ENCODE peak calls at places on chromosomes 7 and 10, in seven cellular contexts. E, A, G, P, F, T and O are unnamed samples.

GRCh38 chr10:129945941-129946760 is 17.9 kb downstream of the EBF3 start:
- DNase-seq in E (peak; percentile 25), A (no peak), G (no peak), P (no peak), F (no peak), T (no peak), O (peak; percentile 82)

GRCh38 chr7:29105191-29105590 is 41.1 kb downstream of the CPVL start:
- DNase-seq in E (no peak), A (no peak), G (no peak), P (no peak), F (peak; percentile 86), T (no peak), O (no peak)

GRCh38 chr7:16609842-16610450 is 35.6 kb downstream of the ANKMY2 start:
- DNase-seq in E (no peak), A (no peak), G (no peak), P (no peak), F (peak; percentile 23), T (no peak), O (no peak)

GRCh38 chr7:151539055-151539714 is 19.5 kb upstream of the RHEB start:
- DNase-seq in E (peak; percentile 23), A (no peak), G (peak; percentile 61), P (peak; percentile 88), F (peak; percentile 14), T (peak; percentile 68), O (no peak)

GRCh38 chr7:130893441-130893894 is 159.5 kb upstream of the KLF14 start:
- DNase-seq in E (peak; percentile 37), A (no peak), G (no peak), P (no peak), F (peak; percentile 96), T (no peak), O (no peak)

GRCh38 chr10:63522129-63522687 is 1.0 kb downstream of the REEP3 start:
- DNase-seq in E (no peak), A (no peak), G (no peak), P (no peak), F (peak; percentile 41), T (no peak), O (peak; percentile 80)

GRCh38 chr7:108848486-108848885 is 278.8 kb downstream of the DNAJB9 start:
- DNase-seq in E (no peak), A (no peak), G (no peak), P (no peak), F (no peak), T (peak; percentile 50), O (no peak)

GRCh38 chr10:22648547-22648961 is 65.8 kb downstream of the PIP4K2A start:
- DNase-seq in E (peak; percentile 67), A (no peak), G (no peak), P (no peak), F (peak; percentile 99), T (no peak), O (no peak)

GRCh38 chr10:15813415-15813814 is 46.9 kb downstream of the MINDY3 start:
- DNase-seq in E (no peak), A (no peak), G (no peak), P (no peak), F (no peak), T (no peak), O (no peak)

GRCh38 chr7:28708458-28708951 is 249.6 kb downstream of the TRIL start:
- DNase-seq in E (no peak), A (no peak), G (peak; percentile 45), P (no peak), F (peak; percentile 81), T (no peak), O (no peak)

GRCh38 chr7:12982178-12982577 is 294.7 kb downstream of the ARL4A start:
- DNase-seq in E (no peak), A (no peak), G (no peak), P (no peak), F (no peak), T (no peak), O (no peak)

GRCh38 chr7:123170333-123171016 is 29.3 kb downstream of the SLC13A1 start:
- DNase-seq in E (no peak), A (no peak), G (no peak), P (no peak), F (no peak), T (no peak), O (no peak)

GRCh38 chr7:99997545-99998137 is 17.8 kb upstream of the ZKSCAN1 start:
- DNase-seq in E (peak; percentile 28), A (no peak), G (no peak), P (no peak), F (peak; percentile 31), T (peak; percentile 86), O (peak; percentile 69)

GRCh38 chr10:48946891-48947500 is 7.4 kb upstream of the LRRC18 start:
- DNase-seq in E (no peak), A (no peak), G (no peak), P (no peak), F (peak; percentile 13), T (no peak), O (no peak)

GRCh38 chr7:54179321-54180029 is 362.7 kb upstream of the VSTM2A start:
- DNase-seq in E (no peak), A (no peak), G (no peak), P (no peak), F (no peak), T (no peak), O (no peak)

GRCh38 chr10:128059915-128060314 is 66.3 kb downstream of the MKI67 start:
- DNase-seq in E (no peak), A (no peak), G (no peak), P (no peak), F (no peak), T (no peak), O (peak; percentile 19)

GRCh38 chr7:2019693-2020511 is 212.8 kb downstream of the MAD1L1 start:
- DNase-seq in E (peak; percentile 84), A (peak; percentile 16), G (no peak), P (no peak), F (no peak), T (no peak), O (peak; percentile 82)

GRCh38 chr10:17787087-17787942 is 21.8 kb upstream of the MRC1 start:
- DNase-seq in E (peak; percentile 84), A (no peak), G (no peak), P (no peak), F (peak; percentile 97), T (peak; percentile 73), O (no peak)

GRCh38 chr7:100396421-100396982 is 23.2 kb downstream of the PILRA start:
- DNase-seq in E (no peak), A (no peak), G (no peak), P (no peak), F (no peak), T (no peak), O (no peak)

GRCh38 chr10:70445718-70446485 is 4.4 kb upstream of the NODAL start:
- DNase-seq in E (peak; percentile 52), A (no peak), G (no peak), P (no peak), F (no peak), T (peak; percentile 84), O (no peak)